ENCODE peak calls at places on chromosomes 4 and X, in ten cellular contexts. U is bronchial epithelial cell, N is endodermal cell, H is tibial nerve, J is fibroblast of lung, L is GM23338, A is suprapubic skin, D is cardiac fibroblast, X is osteoblast, W is right lobe of liver. K is an unnamed sample.

GRCh38 chr4:183438458-183439113 is 5.8 kb upstream of the CDKN2AIP start:
- DNase-seq in U (peak), N (no peak), H (no peak), J (peak), L (no peak), A (no peak), D (no peak), X (no peak), W (no peak), K (no peak)

GRCh38 chrX:100913111-100913510 is 15.6 kb downstream of the XKRX start:
- DNase-seq in U (peak), N (no peak), H (no peak), J (no peak), L (no peak), A (no peak), D (no peak), X (no peak), W (no peak), K (no peak)

GRCh38 chrX:10245219-10245618 is 88.4 kb downstream of the CLCN4 start:
- DNase-seq in U (no peak), N (no peak), H (no peak), J (no peak), L (no peak), A (no peak), D (no peak), X (no peak), W (no peak), K (peak)

GRCh38 chrX:13279279-13280009 is 40.4 kb downstream of the ATXN3L start:
- DNase-seq in U (no peak), N (peak), H (no peak), J (no peak), L (no peak), A (no peak), D (no peak), X (no peak), W (no peak), K (no peak)

GRCh38 chr4:120829113-120829831 is 93.3 kb downstream of the PRDM5 start:
- DNase-seq in U (no peak), N (no peak), H (no peak), J (no peak), L (no peak), A (no peak), D (peak), X (no peak), W (no peak), K (no peak)

GRCh38 chr4:1543976-1544375 is 137.7 kb upstream of the NKX1-1 start:
- DNase-seq in U (no peak), N (no peak), H (no peak), J (no peak), L (no peak), A (no peak), D (no peak), X (no peak), W (no peak), K (no peak)

GRCh38 chrX:139058831-139059495 is 347.4 kb upstream of the FGF13 start:
- DNase-seq in U (peak), N (no peak), H (no peak), J (peak), L (no peak), A (no peak), D (no peak), X (no peak), W (no peak), K (no peak)

GRCh38 chr4:156021298-156021697 is 67.6 kb upstream of the CTSO start:
- DNase-seq in U (no peak), N (no peak), H (no peak), J (no peak), L (peak), A (no peak), D (no peak), X (no peak), W (no peak), K (no peak)

GRCh38 chr4:27318740-27319139 is 458.1 kb downstream of the STIM2 start:
- DNase-seq in U (peak), N (peak), H (no peak), J (no peak), L (peak), A (no peak), D (peak), X (peak), W (no peak), K (peak)

GRCh38 chr4:169282429-169283113 is 11.8 kb upstream of the SH3RF1 start:
- DNase-seq in U (peak), N (no peak), H (no peak), J (no peak), L (no peak), A (no peak), D (no peak), X (peak), W (no peak), K (no peak)

GRCh38 chrX:48508400-48509244 is at the start of gene PORCN:
- DNase-seq in U (peak), N (peak), H (peak), J (peak), L (peak), A (peak), D (peak), X (peak), W (peak), K (peak)

GRCh38 chr4:56861365-56861764 is 39.9 kb upstream of the SPINK2 start:
- DNase-seq in U (peak), N (peak), H (no peak), J (peak), L (peak), A (no peak), D (peak), X (no peak), W (no peak), K (peak)

GRCh38 chr4:159719531-159719930 is 616.7 kb downstream of the RAPGEF2 start:
- DNase-seq in U (no peak), N (no peak), H (no peak), J (peak), L (no peak), A (no peak), D (no peak), X (peak), W (no peak), K (no peak)

GRCh38 chrX:72201836-72202536 is 20.4 kb downstream of the PIN4 start:
- DNase-seq in U (peak), N (no peak), H (no peak), J (peak), L (no peak), A (no peak), D (peak), X (no peak), W (no peak), K (no peak)

GRCh38 chr4:138831943-138832342 is 183.6 kb upstream of the NOCT start:
- DNase-seq in U (no peak), N (no peak), H (no peak), J (no peak), L (no peak), A (no peak), D (no peak), X (no peak), W (no peak), K (no peak)

GRCh38 chr4:181662383-181662782 is 580.8 kb upstream of the TENM3 start:
- DNase-seq in U (no peak), N (no peak), H (no peak), J (peak), L (no peak), A (no peak), D (peak), X (peak), W (no peak), K (no peak)

GRCh38 chrX:102113367-102113766 is 12.1 kb upstream of the TCEAL2 start:
- DNase-seq in U (no peak), N (no peak), H (no peak), J (no peak), L (no peak), A (no peak), D (no peak), X (no peak), W (no peak), K (no peak)

GRCh38 chrX:56786889-56787733 is 58.1 kb downstream of the NBDY start:
- DNase-seq in U (no peak), N (no peak), H (no peak), J (no peak), L (no peak), A (peak), D (no peak), X (no peak), W (no peak), K (no peak)

GRCh38 chr4:23934223-23934622 is 44.4 kb upstream of the PPARGC1A start:
- DNase-seq in U (no peak), N (peak), H (no peak), J (no peak), L (peak), A (no peak), D (no peak), X (no peak), W (no peak), K (no peak)

GRCh38 chrX:13007519-13008188 is 32.7 kb downstream of the TMSB4X start:
- DNase-seq in U (peak), N (no peak), H (no peak), J (peak), L (no peak), A (no peak), D (peak), X (peak), W (no peak), K (peak)

GRCh38 chr4:15336410-15337184 is 91.2 kb upstream of the C1QTNF7 start:
- DNase-seq in U (peak), N (peak), H (no peak), J (peak), L (peak), A (no peak), D (peak), X (peak), W (no peak), K (no peak)

GRCh38 chr4:85968945-85969830 is 390.7 kb downstream of the MAPK10 start:
- DNase-seq in U (peak), N (no peak), H (no peak), J (peak), L (peak), A (no peak), D (peak), X (peak), W (no peak), K (peak)

GRCh38 chrX:15755091-15755490 is 17.0 kb downstream of the CA5B start:
- DNase-seq in U (no peak), N (no peak), H (no peak), J (no peak), L (no peak), A (no peak), D (no peak), X (no peak), W (no peak), K (no peak)

GRCh38 chr4:67106846-67107467 is 438.3 kb downstream of the CENPC start:
- DNase-seq in U (peak), N (no peak), H (no peak), J (no peak), L (no peak), A (no peak), D (no peak), X (no peak), W (no peak), K (no peak)

GRCh38 chr4:138014664-138015288 is 227.4 kb downstream of the SLC7A11 start:
- DNase-seq in U (no peak), N (no peak), H (no peak), J (no peak), L (no peak), A (no peak), D (no peak), X (no peak), W (no peak), K (no peak)

GRCh38 chrX:41761169-41761568 is 37.2 kb downstream of the GPR82 start:
- DNase-seq in U (no peak), N (no peak), H (no peak), J (no peak), L (no peak), A (no peak), D (no peak), X (no peak), W (no peak), K (no peak)

GRCh38 chrX:41761702-41762101 is 37.7 kb downstream of the GPR82 start:
- DNase-seq in U (peak), N (no peak), H (no peak), J (no peak), L (no peak), A (no peak), D (no peak), X (no peak), W (no peak), K (no peak)

GRCh38 chrX:41758391-41758790 is 34.4 kb downstream of the GPR82 start:
- DNase-seq in U (no peak), N (no peak), H (no peak), J (no peak), L (no peak), A (no peak), D (no peak), X (no peak), W (no peak), K (no peak)

GRCh38 chrX:41759817-41760216 is 35.8 kb downstream of the GPR82 start:
- DNase-seq in U (peak), N (no peak), H (no peak), J (peak), L (peak), A (no peak), D (peak), X (no peak), W (no peak), K (peak)
- TF ChIP-seq CTCF in U (peak), N (peak), H (peak), J (peak), L (peak), A (no peak), D (peak), X (peak), W (peak), K (peak)

GRCh38 chr4:74932832-74933561 is at the start of gene PARM1:
- DNase-seq in U (peak), N (peak), H (peak), J (peak), L (peak), A (peak), D (peak), X (peak), W (peak), K (peak)

GRCh38 chr4:74932010-74932409 is 906 bp upstream of the PARM1 start:
- DNase-seq in U (no peak), N (no peak), H (no peak), J (no peak), L (no peak), A (no peak), D (no peak), X (no peak), W (no peak), K (no peak)

GRCh38 chr4:74933562-74934015 is 673 bp downstream of the PARM1 start:
- DNase-seq in U (no peak), N (no peak), H (no peak), J (peak), L (peak), A (no peak), D (no peak), X (peak), W (no peak), K (peak)

GRCh38 chr4:74934822-74935326 is 2.0 kb downstream of the PARM1 start:
- DNase-seq in U (no peak), N (no peak), H (no peak), J (no peak), L (peak), A (no peak), D (no peak), X (no peak), W (no peak), K (no peak)

GRCh38 chr4:74934016-74934821 is 1.3 kb downstream of the PARM1 start:
- DNase-seq in U (peak), N (peak), H (no peak), J (peak), L (peak), A (no peak), D (peak), X (peak), W (no peak), K (peak)
- H3K4me3 ChIP-seq in U (no peak), N (peak), H (peak), J (peak), L (peak), A (peak), D (peak), X (peak), W (peak), K (peak)

GRCh38 chrX:39047174-39047573 is 245.9 kb downstream of the MID1IP1 start:
- DNase-seq in U (no peak), N (no peak), H (no peak), J (no peak), L (no peak), A (no peak), D (no peak), X (no peak), W (no peak), K (no peak)

GRCh38 chrX:39050427-39050826 is 249.2 kb downstream of the MID1IP1 start:
- DNase-seq in U (peak), N (no peak), H (no peak), J (no peak), L (no peak), A (no peak), D (no peak), X (no peak), W (no peak), K (no peak)

GRCh38 chrX:39043838-39044550 is 242.7 kb downstream of the MID1IP1 start:
- DNase-seq in U (no peak), N (no peak), H (no peak), J (no peak), L (no peak), A (no peak), D (no peak), X (no peak), W (no peak), K (no peak)

GRCh38 chrX:39052751-39053150 is 251.5 kb downstream of the MID1IP1 start:
- DNase-seq in U (no peak), N (no peak), H (no peak), J (no peak), L (no peak), A (no peak), D (no peak), X (no peak), W (no peak), K (peak)

DNA sequence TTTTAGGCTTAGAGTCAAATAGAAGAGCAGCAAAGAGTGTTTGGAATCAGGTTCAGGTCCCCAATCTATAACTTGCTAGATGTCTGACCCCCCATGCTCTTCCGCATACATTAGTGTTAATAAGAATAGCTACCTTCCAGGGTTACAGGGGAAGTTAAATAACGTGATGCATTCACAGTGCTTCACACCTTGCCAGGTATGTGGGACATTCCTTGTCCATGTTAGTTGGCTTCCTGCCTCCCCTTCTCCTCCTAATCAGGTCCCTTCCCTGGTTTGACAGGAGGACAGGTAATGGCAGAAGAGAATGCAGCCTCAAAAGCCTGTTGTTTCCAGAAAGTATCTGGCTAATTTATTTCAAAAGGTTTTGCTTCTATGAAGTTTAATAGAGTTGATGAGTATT is 248.7 kb downstream of the MID1IP1 start:
- DNase-seq in U (peak), N (peak), H (no peak), J (no peak), L (no peak), A (no peak), D (no peak), X (no peak), W (no peak), K (no peak)
- TF ChIP-seq CTCF in U (no peak), N (no peak), H (no peak), J (no peak), L (no peak), A (no peak), D (no peak), X (no peak), W (no peak), K (no peak)

GRCh38 chrX:129772796-129773431 is 6.8 kb upstream of the SASH3 start:
- DNase-seq in U (no peak), N (no peak), H (no peak), J (no peak), L (peak), A (peak), D (no peak), X (no peak), W (peak), K (peak)
- H3K4me3 ChIP-seq in U (no peak), N (no peak), H (no peak), J (no peak), L (no peak), A (no peak), D (no peak), X (no peak), W (no peak), K (peak)

DNA sequence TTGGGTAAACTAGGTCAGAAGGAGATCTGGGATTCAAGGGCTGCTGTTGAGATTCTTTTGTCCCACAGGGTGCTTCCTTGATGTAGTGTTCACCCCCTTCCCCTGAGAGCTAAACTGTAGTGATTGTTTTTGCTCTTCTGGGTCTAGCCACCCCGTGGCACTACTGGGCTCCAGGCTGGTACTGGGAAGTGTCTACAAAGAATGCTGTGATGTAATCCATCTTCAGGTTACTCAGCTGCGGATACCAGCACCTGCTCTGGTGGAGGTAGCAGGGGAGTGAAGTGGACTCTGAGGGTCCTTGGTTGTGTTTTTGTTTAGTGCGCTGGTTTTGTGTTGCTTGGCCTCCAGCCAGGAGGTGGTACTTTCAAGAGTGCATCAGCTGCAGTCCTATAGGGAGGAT is 365.5 kb downstream of the ZNF674 start:
- DNase-seq in U (peak), N (no peak), H (no peak), J (no peak), L (no peak), A (no peak), D (no peak), X (no peak), W (no peak), K (no peak)
- TF ChIP-seq CTCF in U (no peak), N (no peak), H (no peak), J (no peak), L (no peak), A (no peak), D (no peak), X (no peak), W (no peak), K (no peak)

GRCh38 chr4:7066493-7066892 is 1.4 kb downstream of the GRPEL1 start:
- DNase-seq in U (no peak), N (no peak), H (no peak), J (no peak), L (no peak), A (peak), D (no peak), X (no peak), W (no peak), K (no peak)
- H3K4me3 ChIP-seq in U (peak), N (peak), H (peak), J (peak), L (peak), A (peak), D (peak), X (peak), W (peak), K (peak)

DNA sequence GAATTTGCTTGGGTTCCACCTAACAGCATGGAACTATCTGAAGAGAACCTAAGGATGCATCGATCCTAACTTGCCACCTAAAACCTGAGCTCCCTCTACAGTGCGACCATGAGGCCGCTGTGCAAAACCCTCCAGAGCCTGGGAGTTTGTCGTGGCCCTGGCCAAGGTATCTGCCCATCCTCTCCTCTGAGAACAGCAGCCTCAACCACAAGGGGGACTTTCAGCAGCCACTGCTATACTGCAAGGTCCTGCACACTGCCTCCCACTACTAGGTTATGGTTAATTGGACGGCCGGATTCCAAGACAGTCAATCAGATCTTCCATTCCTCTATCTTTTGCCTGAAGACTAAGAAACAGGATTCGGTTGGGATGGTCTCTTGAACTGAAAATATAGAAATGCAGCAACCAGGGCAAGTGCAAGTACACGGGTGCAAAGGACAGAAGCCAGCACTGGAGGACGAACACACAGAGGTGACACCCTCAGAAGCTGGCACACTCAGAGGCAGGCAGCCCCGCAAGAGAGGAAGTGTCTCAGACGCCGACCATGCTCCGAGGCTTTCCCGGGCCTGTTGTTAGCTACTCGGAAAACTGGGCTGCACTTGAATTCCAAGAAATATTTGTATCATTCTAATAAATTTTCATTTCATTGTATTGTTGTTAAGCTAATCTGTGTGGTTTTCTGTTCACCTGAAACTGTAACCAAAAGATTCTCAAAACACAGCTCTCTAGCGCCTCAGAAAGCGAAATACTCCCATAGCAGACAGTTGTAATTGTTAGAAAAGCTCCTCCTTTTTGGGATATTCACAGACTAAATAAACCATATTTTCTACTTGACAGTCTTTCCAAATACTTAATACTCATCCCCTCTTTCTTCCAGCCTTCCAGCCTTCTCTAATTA is 63.3 kb downstream of the AFAP1 start:
- DNase-seq in U (no peak), N (peak), H (no peak), J (peak), L (peak), A (no peak), D (peak), X (no peak), W (no peak), K (peak)
- TF ChIP-seq CTCF in U (peak), N (peak), H (no peak), J (peak), L (peak), A (no peak), D (peak), X (peak), W (no peak), K (no peak)